ENCODE peak calls at places on chromosomes 7 and 10, in nine cellular contexts. One of them, this sample, is unnamed.

GRCh38 chr7:5546626-5547025 is 123.0 kb upstream of the TNRC18 start:
- DNase-seq in fibroblast of lung: no peak
- DNase-seq in Calu3: no peak
- DNase-seq in GM13977: no peak
- DNase-seq in choroid plexus epithelial cell: no peak
- DNase-seq in WTC11: no peak
- DNase-seq in heart right ventricle: peak
- DNase-seq in tibial nerve: no peak
- DNase-seq in HFFc6: no peak
- DNase-seq in this sample: no peak

GRCh38 chr7:150722403-150723065 is 6.1 kb downstream of the GIMAP1 start:
- DNase-seq in WTC11: no peak
- DNase-seq in HFFc6: no peak
- DNase-seq in heart right ventricle: no peak
- DNase-seq in tibial nerve: no peak
- DNase-seq in choroid plexus epithelial cell: no peak
- DNase-seq in fibroblast of lung: no peak
- DNase-seq in Calu3: no peak
- DNase-seq in GM13977: no peak
- DNase-seq in this sample: no peak

GRCh38 chr10:17838080-17838634 is 29.0 kb downstream of the MRC1 start:
- DNase-seq in Calu3: no peak
- DNase-seq in heart right ventricle: no peak
- DNase-seq in WTC11: no peak
- DNase-seq in fibroblast of lung: no peak
- DNase-seq in tibial nerve: no peak
- DNase-seq in choroid plexus epithelial cell: no peak
- DNase-seq in GM13977: no peak
- DNase-seq in HFFc6: no peak
- DNase-seq in this sample: no peak

GRCh38 chr10:63275094-63275493 is 142.0 kb downstream of the NRBF2 start:
- DNase-seq in tibial nerve: no peak
- DNase-seq in fibroblast of lung: no peak
- DNase-seq in choroid plexus epithelial cell: no peak
- DNase-seq in HFFc6: no peak
- DNase-seq in WTC11: no peak
- DNase-seq in heart right ventricle: no peak
- DNase-seq in GM13977: no peak
- DNase-seq in Calu3: no peak
- DNase-seq in this sample: no peak

GRCh38 chr7:85423209-85423895 is 236.5 kb upstream of the SEMA3D start:
- DNase-seq in Calu3: no peak
- DNase-seq in choroid plexus epithelial cell: no peak
- DNase-seq in heart right ventricle: no peak
- DNase-seq in WTC11: no peak
- DNase-seq in tibial nerve: no peak
- DNase-seq in GM13977: no peak
- DNase-seq in fibroblast of lung: no peak
- DNase-seq in HFFc6: no peak
- DNase-seq in this sample: no peak

GRCh38 chr7:47376991-47377590 is 204.8 kb downstream of the TNS3 start:
- DNase-seq in choroid plexus epithelial cell: no peak
- DNase-seq in GM13977: no peak
- DNase-seq in Calu3: no peak
- DNase-seq in WTC11: no peak
- DNase-seq in fibroblast of lung: no peak
- DNase-seq in heart right ventricle: no peak
- DNase-seq in HFFc6: no peak
- DNase-seq in tibial nerve: no peak
- DNase-seq in this sample: no peak

GRCh38 chr10:51300617-51301350 is 226.5 kb downstream of the PRKG1 start:
- DNase-seq in HFFc6: no peak
- DNase-seq in fibroblast of lung: no peak
- DNase-seq in tibial nerve: no peak
- DNase-seq in choroid plexus epithelial cell: no peak
- DNase-seq in WTC11: no peak
- DNase-seq in heart right ventricle: no peak
- DNase-seq in GM13977: no peak
- DNase-seq in Calu3: no peak
- DNase-seq in this sample: no peak

GRCh38 chr7:72494807-72495206 is 82.7 kb upstream of the CALN1 start:
- DNase-seq in tibial nerve: no peak
- DNase-seq in Calu3: no peak
- DNase-seq in HFFc6: no peak
- DNase-seq in GM13977: no peak
- DNase-seq in WTC11: no peak
- DNase-seq in fibroblast of lung: no peak
- DNase-seq in heart right ventricle: no peak
- DNase-seq in choroid plexus epithelial cell: no peak
- DNase-seq in this sample: no peak

GRCh38 chr7:159118220-159118595 is 26.5 kb downstream of the VIPR2 start:
- DNase-seq in HFFc6: no peak
- DNase-seq in GM13977: no peak
- DNase-seq in Calu3: no peak
- DNase-seq in WTC11: no peak
- DNase-seq in fibroblast of lung: no peak
- DNase-seq in tibial nerve: no peak
- DNase-seq in heart right ventricle: no peak
- DNase-seq in choroid plexus epithelial cell: no peak
- DNase-seq in this sample: no peak

GRCh38 chr10:11863353-11864105 is 40.4 kb downstream of the PROSER2 start:
- DNase-seq in HFFc6: no peak
- DNase-seq in Calu3: no peak
- DNase-seq in heart right ventricle: no peak
- DNase-seq in GM13977: peak
- DNase-seq in fibroblast of lung: no peak
- DNase-seq in choroid plexus epithelial cell: no peak
- DNase-seq in tibial nerve: no peak
- DNase-seq in WTC11: no peak
- DNase-seq in this sample: peak

GRCh38 chr10:44703241-44704155 is 207.6 kb upstream of the TMEM72 start:
- DNase-seq in tibial nerve: no peak
- DNase-seq in WTC11: no peak
- DNase-seq in fibroblast of lung: peak
- DNase-seq in GM13977: no peak
- DNase-seq in Calu3: no peak
- DNase-seq in choroid plexus epithelial cell: peak
- DNase-seq in HFFc6: peak
- DNase-seq in heart right ventricle: no peak
- DNase-seq in this sample: no peak

DNA sequence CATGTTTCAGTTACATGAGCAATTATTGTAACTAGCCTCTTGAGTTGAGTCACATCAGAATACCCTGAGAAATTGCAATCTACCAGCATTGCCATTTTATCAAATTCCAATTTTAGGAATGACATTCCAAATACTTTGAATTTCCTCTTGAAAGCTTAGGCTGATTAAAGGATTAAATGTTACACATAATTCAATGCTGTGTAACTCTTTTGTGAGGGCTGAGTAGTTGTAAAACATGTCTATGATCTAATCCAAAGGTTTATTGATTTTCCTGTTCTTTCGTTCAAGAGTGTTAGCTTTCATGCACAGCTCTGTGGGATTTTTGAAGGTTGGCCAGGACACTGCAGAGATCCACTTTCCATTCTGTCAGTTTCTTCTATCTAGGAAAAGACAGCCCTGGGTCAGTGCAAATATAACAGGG is 193.1 kb downstream of the SORCS1 start:
- DNase-seq in GM13977: no peak
- DNase-seq in HFFc6: no peak
- DNase-seq in fibroblast of lung: no peak
- DNase-seq in heart right ventricle: no peak
- DNase-seq in choroid plexus epithelial cell: no peak
- DNase-seq in Calu3: no peak
- DNase-seq in WTC11: no peak
- DNase-seq in tibial nerve: no peak
- DNase-seq in this sample: no peak
- TF ChIP-seq CTCF in GM13977: no peak
- TF ChIP-seq CTCF in HFFc6: no peak
- TF ChIP-seq CTCF in fibroblast of lung: no peak
- TF ChIP-seq CTCF in heart right ventricle: no peak
- TF ChIP-seq CTCF in choroid plexus epithelial cell: no peak
- TF ChIP-seq CTCF in Calu3: no peak
- TF ChIP-seq CTCF in WTC11: no peak
- TF ChIP-seq CTCF in tibial nerve: no peak
- TF ChIP-seq CTCF in this sample: no peak

GRCh38 chr10:69968830-69969229 is 83.8 kb upstream of the MACROH2A2 start:
- DNase-seq in GM13977: no peak
- DNase-seq in fibroblast of lung: no peak
- DNase-seq in choroid plexus epithelial cell: peak
- DNase-seq in HFFc6: no peak
- DNase-seq in Calu3: peak
- DNase-seq in WTC11: peak
- DNase-seq in heart right ventricle: no peak
- DNase-seq in tibial nerve: no peak
- DNase-seq in this sample: no peak
- TF ChIP-seq CTCF in GM13977: peak
- TF ChIP-seq CTCF in fibroblast of lung: no peak
- TF ChIP-seq CTCF in choroid plexus epithelial cell: peak
- TF ChIP-seq CTCF in HFFc6: no peak
- TF ChIP-seq CTCF in Calu3: no peak
- TF ChIP-seq CTCF in WTC11: no peak
- TF ChIP-seq CTCF in heart right ventricle: no peak
- TF ChIP-seq CTCF in tibial nerve: no peak
- TF ChIP-seq CTCF in this sample: no peak

GRCh38 chr7:36366005-36366583 is 23.6 kb upstream of the ANLN start:
- DNase-seq in fibroblast of lung: no peak
- DNase-seq in Calu3: no peak
- DNase-seq in tibial nerve: no peak
- DNase-seq in HFFc6: no peak
- DNase-seq in heart right ventricle: no peak
- DNase-seq in GM13977: no peak
- DNase-seq in WTC11: no peak
- DNase-seq in choroid plexus epithelial cell: no peak
- DNase-seq in this sample: no peak
- TF ChIP-seq CTCF in fibroblast of lung: no peak
- TF ChIP-seq CTCF in Calu3: no peak
- TF ChIP-seq CTCF in tibial nerve: no peak
- TF ChIP-seq CTCF in HFFc6: no peak
- TF ChIP-seq CTCF in heart right ventricle: no peak
- TF ChIP-seq CTCF in GM13977: no peak
- TF ChIP-seq CTCF in WTC11: no peak
- TF ChIP-seq CTCF in choroid plexus epithelial cell: no peak
- TF ChIP-seq CTCF in this sample: no peak

DNA sequence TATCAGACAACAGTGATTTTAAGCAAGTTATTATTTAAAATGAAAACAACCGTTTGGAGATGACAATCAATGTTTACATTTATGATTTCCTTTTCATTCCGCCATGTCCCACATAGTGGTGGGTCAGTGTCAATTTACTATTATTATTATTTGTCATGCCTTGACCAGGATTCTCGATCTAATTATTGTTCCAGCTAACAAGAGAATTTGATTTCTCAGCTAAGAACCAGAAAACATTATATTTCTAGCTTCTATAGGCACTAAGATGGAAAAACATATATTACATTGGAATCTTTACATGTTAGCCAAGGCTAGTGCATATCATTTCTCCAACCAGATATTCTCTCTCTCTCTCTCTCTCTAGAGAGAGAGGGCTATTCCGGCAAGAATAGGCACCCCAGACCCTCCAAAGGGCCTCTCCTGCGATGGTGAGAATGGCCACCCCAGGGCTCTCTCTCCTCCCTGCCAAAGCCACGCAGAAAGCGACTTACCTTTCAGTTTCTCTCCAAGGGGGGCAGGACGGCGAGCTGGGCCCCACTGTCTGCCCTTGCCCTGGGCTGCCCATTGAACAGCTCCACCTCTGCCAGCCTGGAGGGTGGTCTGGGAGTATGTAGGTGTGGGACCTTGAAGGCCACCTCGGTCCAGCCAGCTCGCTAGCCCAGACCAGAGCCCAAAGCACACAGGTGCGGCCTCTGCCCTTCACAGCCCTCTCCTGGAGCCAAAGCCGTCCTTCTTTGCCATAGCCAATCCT is 2.4 kb downstream of the HOXA3 start:
- DNase-seq in fibroblast of lung: no peak
- DNase-seq in WTC11: no peak
- DNase-seq in choroid plexus epithelial cell: no peak
- DNase-seq in heart right ventricle: no peak
- DNase-seq in Calu3: peak
- DNase-seq in GM13977: no peak
- DNase-seq in tibial nerve: no peak
- DNase-seq in HFFc6: no peak
- DNase-seq in this sample: no peak
- TF ChIP-seq CTCF in fibroblast of lung: no peak
- TF ChIP-seq CTCF in WTC11: no peak
- TF ChIP-seq CTCF in choroid plexus epithelial cell: no peak
- TF ChIP-seq CTCF in heart right ventricle: no peak
- TF ChIP-seq CTCF in Calu3: no peak
- TF ChIP-seq CTCF in GM13977: no peak
- TF ChIP-seq CTCF in tibial nerve: no peak
- TF ChIP-seq CTCF in HFFc6: no peak
- TF ChIP-seq CTCF in this sample: no peak